ENCODE peak calls at places on chromosomes 4 and X, in four cellular contexts. Q, E, Z and W are unnamed samples.

GRCh38 chr4:82201805-82202636 is 171.8 kb downstream of the HNRNPD start:
- DNase-seq in Q (peak; percentile 69), E (no peak), Z (peak; percentile 49), W (peak; percentile 74)

GRCh38 chrX:68429216-68429615 is 4.1 kb downstream of the OPHN1 start:
- DNase-seq in Q (peak; percentile 67), E (no peak), Z (peak; percentile 54), W (no peak)

GRCh38 chr4:125951275-125951887 is 636.6 kb downstream of the FAT4 start:
- DNase-seq in Q (no peak), E (no peak), Z (no peak), W (no peak)

GRCh38 chr4:101022151-101023024 is 324.9 kb downstream of the PPP3CA start:
- DNase-seq in Q (no peak), E (no peak), Z (no peak), W (no peak)

GRCh38 chrX:154593201-154593600 is 8.3 kb downstream of the CTAG1A start:
- DNase-seq in Q (no peak), E (no peak), Z (no peak), W (no peak)

GRCh38 chrX:68685722-68686683 is 38.5 kb downstream of the STARD8 start:
- DNase-seq in Q (no peak), E (peak; percentile 25), Z (no peak), W (peak; percentile 52)

GRCh38 chr4:17189322-17189721 is 290.9 kb upstream of the LDB2 start:
- DNase-seq in Q (no peak), E (no peak), Z (no peak), W (no peak)

GRCh38 chr4:110119347-110119746 is 79.1 kb downstream of the ELOVL6 start:
- DNase-seq in Q (no peak), E (peak; percentile 14), Z (no peak), W (peak; percentile 4)

GRCh38 chr4:30718889-30719252 is 1.3 kb upstream of the PCDH7 start:
- DNase-seq in Q (peak; percentile 60), E (no peak), Z (peak; percentile 26), W (peak; percentile 62)

GRCh38 chrX:21319323-21319722 is 54.9 kb upstream of the CNKSR2 start:
- DNase-seq in Q (no peak), E (no peak), Z (no peak), W (no peak)

GRCh38 chr4:138192113-138192512 is 50.0 kb downstream of the SLC7A11 start:
- DNase-seq in Q (peak; percentile 36), E (no peak), Z (peak; percentile 60), W (peak; percentile 66)

GRCh38 chr4:15778191-15778741 is at the start of gene CD38:
- DNase-seq in Q (no peak), E (peak; percentile 78), Z (no peak), W (no peak)

GRCh38 chrX:152024710-152025109 is 50.2 kb upstream of the GABRE start:
- DNase-seq in Q (no peak), E (no peak), Z (no peak), W (no peak)

GRCh38 chr4:183147983-183148382 is 48.9 kb downstream of the WWC2 start:
- DNase-seq in Q (no peak), E (no peak), Z (no peak), W (no peak)

GRCh38 chrX:14352511-14352910 is 176.8 kb upstream of the GLRA2 start:
- DNase-seq in Q (no peak), E (no peak), Z (no peak), W (no peak)

GRCh38 chrX:103556941-103557340 is 28.4 kb upstream of the TCEAL4 start:
- DNase-seq in Q (no peak), E (no peak), Z (no peak), W (peak; percentile 93)

GRCh38 chr4:2284934-2285664 is 23.2 kb upstream of the MXD4 start:
- DNase-seq in Q (peak; percentile 18), E (no peak), Z (peak; percentile 64), W (no peak)

GRCh38 chrX:24175276-24175675 is 25.7 kb downstream of the ZFX start:
- DNase-seq in Q (no peak), E (no peak), Z (no peak), W (no peak)

GRCh38 chr4:14478504-14478903 is 523.8 kb upstream of the CPEB2 start:
- DNase-seq in Q (no peak), E (no peak), Z (no peak), W (no peak)

GRCh38 chrX:17414839-17415238 is 39.8 kb downstream of the NHS start:
- DNase-seq in Q (no peak), E (no peak), Z (no peak), W (no peak)

GRCh38 chr4:109298279-109299010 is 4.0 kb downstream of the COL25A1 start:
- DNase-seq in Q (peak; percentile 52), E (no peak), Z (peak; percentile 11), W (peak; percentile 73)

GRCh38 chrX:120603707-120604358 is at the start of gene MCTS1:
- DNase-seq in Q (peak; percentile 95), E (peak; percentile 62), Z (peak; percentile 82), W (peak; percentile 99)

GRCh38 chr4:155515444-155515843 is 138.7 kb upstream of the MAP9 start:
- DNase-seq in Q (no peak), E (no peak), Z (no peak), W (no peak)

GRCh38 chrX:17242470-17242869 is 132.5 kb upstream of the NHS start:
- DNase-seq in Q (peak; percentile 66), E (peak; percentile 33), Z (peak; percentile 40), W (peak; percentile 70)

GRCh38 chr4:151315212-151315886 is 10.1 kb downstream of the SH3D19 start:
- DNase-seq in Q (peak; percentile 51), E (no peak), Z (peak; percentile 65), W (no peak)

GRCh38 chrX:143634701-143635442 is 1.0 kb downstream of the SLITRK4 start:
- DNase-seq in Q (no peak), E (no peak), Z (no peak), W (peak; percentile 81)

GRCh38 chrX:34915463-34916225 is 27.0 kb upstream of the FAM47B start:
- DNase-seq in Q (no peak), E (no peak), Z (no peak), W (peak; percentile 72)

GRCh38 chr4:40056722-40057539 is at the start of gene N4BP2:
- DNase-seq in Q (peak; percentile 96), E (peak; percentile 82), Z (peak; percentile 57), W (peak; percentile 95)

GRCh38 chrX:154804957-154805695 is at the start of gene MPP1:
- DNase-seq in Q (peak; percentile 71), E (peak; percentile 88), Z (peak; percentile 63), W (peak; percentile 84)

GRCh38 chr4:104901438-104901837 is 245.2 kb upstream of the TET2 start:
- DNase-seq in Q (no peak), E (no peak), Z (no peak), W (no peak)

GRCh38 chr4:107037188-107037587 is 1.1 kb upstream of the DKK2 start:
- DNase-seq in Q (peak; percentile 48), E (peak; percentile 5), Z (no peak), W (peak; percentile 60)

GRCh38 chr4:16031554-16032381 is 52.1 kb downstream of the PROM1 start:
- DNase-seq in Q (no peak), E (no peak), Z (no peak), W (peak; percentile 25)

GRCh38 chr4:75745192-75745591 is 20.8 kb downstream of the USO1 start:
- DNase-seq in Q (peak; percentile 78), E (no peak), Z (peak; percentile 0), W (no peak)

GRCh38 chr4:41264212-41264611 is 7.5 kb downstream of the UCHL1 start:
- DNase-seq in Q (no peak), E (no peak), Z (no peak), W (peak; percentile 43)

GRCh38 chrX:19785647-19786046 is 101.8 kb downstream of the SH3KBP1 start:
- DNase-seq in Q (no peak), E (no peak), Z (no peak), W (no peak)

GRCh38 chr4:95304898-95305297 is 243.9 kb downstream of the UNC5C start:
- DNase-seq in Q (peak; percentile 8), E (no peak), Z (peak; percentile 58), W (peak; percentile 63)